ENCODE peak calls at places on chromosomes 7 and 10, in seven cellular contexts. One of them, this sample, is unnamed.

GRCh38 chr7:106041140-106041717 is 70.9 kb downstream of the SYPL1 start:
- DNase-seq in H1: no peak
- DNase-seq in T-helper 17 cell: no peak
- DNase-seq in progenitor cell of endocrine pancreas: peak; percentile 25
- DNase-seq in stimulated activated effector memory CD8-positive, alpha-beta T cell treated with anti-CD3 and anti-CD28 coated beads, Interleukin-12 subunit alpha, Interleukin-12 subunit beta, amount 100 ng/mL, for 72 hours: no peak
- DNase-seq in globus pallidus: no peak
- DNase-seq in cardiac muscle cell: peak; percentile 65
- DNase-seq in this sample: peak; percentile 64

GRCh38 chr7:127674361-127674760 is 22.4 kb downstream of the SND1 start:
- DNase-seq in H1: no peak
- DNase-seq in T-helper 17 cell: no peak
- DNase-seq in progenitor cell of endocrine pancreas: no peak
- DNase-seq in stimulated activated effector memory CD8-positive, alpha-beta T cell treated with anti-CD3 and anti-CD28 coated beads, Interleukin-12 subunit alpha, Interleukin-12 subunit beta, amount 100 ng/mL, for 72 hours: no peak
- DNase-seq in globus pallidus: no peak
- DNase-seq in cardiac muscle cell: no peak
- DNase-seq in this sample: no peak

GRCh38 chr10:43222296-43222695 is 44.6 kb downstream of the RASGEF1A start:
- DNase-seq in H1: no peak
- DNase-seq in T-helper 17 cell: peak; percentile 3
- DNase-seq in progenitor cell of endocrine pancreas: no peak
- DNase-seq in stimulated activated effector memory CD8-positive, alpha-beta T cell treated with anti-CD3 and anti-CD28 coated beads, Interleukin-12 subunit alpha, Interleukin-12 subunit beta, amount 100 ng/mL, for 72 hours: peak; percentile 44
- DNase-seq in globus pallidus: no peak
- DNase-seq in cardiac muscle cell: no peak
- DNase-seq in this sample: no peak

GRCh38 chr10:101292194-101293006 is 61.6 kb upstream of the BTRC start:
- DNase-seq in H1: no peak
- DNase-seq in T-helper 17 cell: no peak
- DNase-seq in progenitor cell of endocrine pancreas: no peak
- DNase-seq in stimulated activated effector memory CD8-positive, alpha-beta T cell treated with anti-CD3 and anti-CD28 coated beads, Interleukin-12 subunit alpha, Interleukin-12 subunit beta, amount 100 ng/mL, for 72 hours: no peak
- DNase-seq in globus pallidus: no peak
- DNase-seq in cardiac muscle cell: peak; percentile 52
- DNase-seq in this sample: no peak

GRCh38 chr7:119465798-119466305 is 807.1 kb upstream of the KCND2 start:
- DNase-seq in H1: no peak
- DNase-seq in T-helper 17 cell: no peak
- DNase-seq in progenitor cell of endocrine pancreas: no peak
- DNase-seq in stimulated activated effector memory CD8-positive, alpha-beta T cell treated with anti-CD3 and anti-CD28 coated beads, Interleukin-12 subunit alpha, Interleukin-12 subunit beta, amount 100 ng/mL, for 72 hours: no peak
- DNase-seq in globus pallidus: no peak
- DNase-seq in cardiac muscle cell: no peak
- DNase-seq in this sample: no peak

GRCh38 chr7:128827248-128827958 is 2.8 kb upstream of the FLNC start:
- DNase-seq in H1: no peak
- DNase-seq in T-helper 17 cell: no peak
- DNase-seq in progenitor cell of endocrine pancreas: no peak
- DNase-seq in stimulated activated effector memory CD8-positive, alpha-beta T cell treated with anti-CD3 and anti-CD28 coated beads, Interleukin-12 subunit alpha, Interleukin-12 subunit beta, amount 100 ng/mL, for 72 hours: no peak
- DNase-seq in globus pallidus: no peak
- DNase-seq in cardiac muscle cell: peak; percentile 44
- DNase-seq in this sample: no peak

GRCh38 chr7:318476-319266 is 28.7 kb downstream of the FOXL3 start:
- DNase-seq in H1: no peak
- DNase-seq in T-helper 17 cell: no peak
- DNase-seq in progenitor cell of endocrine pancreas: no peak
- DNase-seq in stimulated activated effector memory CD8-positive, alpha-beta T cell treated with anti-CD3 and anti-CD28 coated beads, Interleukin-12 subunit alpha, Interleukin-12 subunit beta, amount 100 ng/mL, for 72 hours: no peak
- DNase-seq in globus pallidus: no peak
- DNase-seq in cardiac muscle cell: no peak
- DNase-seq in this sample: no peak

GRCh38 chr10:119342017-119342734 is 134.8 kb downstream of the GRK5 start:
- DNase-seq in H1: no peak
- DNase-seq in T-helper 17 cell: no peak
- DNase-seq in progenitor cell of endocrine pancreas: no peak
- DNase-seq in stimulated activated effector memory CD8-positive, alpha-beta T cell treated with anti-CD3 and anti-CD28 coated beads, Interleukin-12 subunit alpha, Interleukin-12 subunit beta, amount 100 ng/mL, for 72 hours: no peak
- DNase-seq in globus pallidus: no peak
- DNase-seq in cardiac muscle cell: no peak
- DNase-seq in this sample: no peak

GRCh38 chr7:157397751-157398691 is 61.2 kb downstream of the DNAJB6 start:
- DNase-seq in H1: no peak
- DNase-seq in T-helper 17 cell: no peak
- DNase-seq in progenitor cell of endocrine pancreas: peak; percentile 39
- DNase-seq in stimulated activated effector memory CD8-positive, alpha-beta T cell treated with anti-CD3 and anti-CD28 coated beads, Interleukin-12 subunit alpha, Interleukin-12 subunit beta, amount 100 ng/mL, for 72 hours: no peak
- DNase-seq in globus pallidus: no peak
- DNase-seq in cardiac muscle cell: peak; percentile 69
- DNase-seq in this sample: peak; percentile 86

GRCh38 chr7:138952791-138953190 is 28.4 kb downstream of the KIAA1549 start:
- DNase-seq in H1: no peak
- DNase-seq in T-helper 17 cell: no peak
- DNase-seq in progenitor cell of endocrine pancreas: no peak
- DNase-seq in stimulated activated effector memory CD8-positive, alpha-beta T cell treated with anti-CD3 and anti-CD28 coated beads, Interleukin-12 subunit alpha, Interleukin-12 subunit beta, amount 100 ng/mL, for 72 hours: no peak
- DNase-seq in globus pallidus: no peak
- DNase-seq in cardiac muscle cell: no peak
- DNase-seq in this sample: no peak

GRCh38 chr10:101562231-101562630 is 25.8 kb downstream of the POLL start:
- DNase-seq in H1: no peak
- DNase-seq in T-helper 17 cell: no peak
- DNase-seq in progenitor cell of endocrine pancreas: no peak
- DNase-seq in stimulated activated effector memory CD8-positive, alpha-beta T cell treated with anti-CD3 and anti-CD28 coated beads, Interleukin-12 subunit alpha, Interleukin-12 subunit beta, amount 100 ng/mL, for 72 hours: no peak
- DNase-seq in globus pallidus: no peak
- DNase-seq in cardiac muscle cell: no peak
- DNase-seq in this sample: no peak

GRCh38 chr10:3754727-3755439 is 30.1 kb downstream of the KLF6 start:
- DNase-seq in H1: no peak
- DNase-seq in T-helper 17 cell: no peak
- DNase-seq in progenitor cell of endocrine pancreas: no peak
- DNase-seq in stimulated activated effector memory CD8-positive, alpha-beta T cell treated with anti-CD3 and anti-CD28 coated beads, Interleukin-12 subunit alpha, Interleukin-12 subunit beta, amount 100 ng/mL, for 72 hours: no peak
- DNase-seq in globus pallidus: no peak
- DNase-seq in cardiac muscle cell: no peak
- DNase-seq in this sample: no peak

GRCh38 chr10:131947631-131948347 is 33.9 kb downstream of the BNIP3 start:
- DNase-seq in H1: no peak
- DNase-seq in T-helper 17 cell: no peak
- DNase-seq in progenitor cell of endocrine pancreas: no peak
- DNase-seq in stimulated activated effector memory CD8-positive, alpha-beta T cell treated with anti-CD3 and anti-CD28 coated beads, Interleukin-12 subunit alpha, Interleukin-12 subunit beta, amount 100 ng/mL, for 72 hours: no peak
- DNase-seq in globus pallidus: no peak
- DNase-seq in cardiac muscle cell: no peak
- DNase-seq in this sample: no peak

GRCh38 chr7:17462059-17462695 is 163.7 kb downstream of the AHR start:
- DNase-seq in H1: no peak
- DNase-seq in T-helper 17 cell: no peak
- DNase-seq in progenitor cell of endocrine pancreas: no peak
- DNase-seq in stimulated activated effector memory CD8-positive, alpha-beta T cell treated with anti-CD3 and anti-CD28 coated beads, Interleukin-12 subunit alpha, Interleukin-12 subunit beta, amount 100 ng/mL, for 72 hours: no peak
- DNase-seq in globus pallidus: no peak
- DNase-seq in cardiac muscle cell: no peak
- DNase-seq in this sample: no peak

GRCh38 chr10:124524991-124525653 is 63.5 kb downstream of the LHPP start:
- DNase-seq in H1: no peak
- DNase-seq in T-helper 17 cell: no peak
- DNase-seq in progenitor cell of endocrine pancreas: no peak
- DNase-seq in stimulated activated effector memory CD8-positive, alpha-beta T cell treated with anti-CD3 and anti-CD28 coated beads, Interleukin-12 subunit alpha, Interleukin-12 subunit beta, amount 100 ng/mL, for 72 hours: no peak
- DNase-seq in globus pallidus: peak; percentile 63
- DNase-seq in cardiac muscle cell: peak; percentile 29
- DNase-seq in this sample: no peak

GRCh38 chr10:122648599-122649428 is 50.8 kb downstream of the C10orf120 start:
- DNase-seq in H1: peak; percentile 34
- DNase-seq in T-helper 17 cell: no peak
- DNase-seq in progenitor cell of endocrine pancreas: peak; percentile 50
- DNase-seq in stimulated activated effector memory CD8-positive, alpha-beta T cell treated with anti-CD3 and anti-CD28 coated beads, Interleukin-12 subunit alpha, Interleukin-12 subunit beta, amount 100 ng/mL, for 72 hours: peak; percentile 59
- DNase-seq in globus pallidus: peak; percentile 70
- DNase-seq in cardiac muscle cell: peak; percentile 71
- DNase-seq in this sample: peak; percentile 58

GRCh38 chr10:79385392-79385795 is 38.1 kb downstream of the PPIF start:
- DNase-seq in H1: no peak
- DNase-seq in T-helper 17 cell: no peak
- DNase-seq in progenitor cell of endocrine pancreas: peak; percentile 6
- DNase-seq in stimulated activated effector memory CD8-positive, alpha-beta T cell treated with anti-CD3 and anti-CD28 coated beads, Interleukin-12 subunit alpha, Interleukin-12 subunit beta, amount 100 ng/mL, for 72 hours: no peak
- DNase-seq in globus pallidus: no peak
- DNase-seq in cardiac muscle cell: no peak
- DNase-seq in this sample: no peak

GRCh38 chr7:47405921-47406765 is 175.8 kb downstream of the TNS3 start:
- DNase-seq in H1: no peak
- DNase-seq in T-helper 17 cell: no peak
- DNase-seq in progenitor cell of endocrine pancreas: no peak
- DNase-seq in stimulated activated effector memory CD8-positive, alpha-beta T cell treated with anti-CD3 and anti-CD28 coated beads, Interleukin-12 subunit alpha, Interleukin-12 subunit beta, amount 100 ng/mL, for 72 hours: no peak
- DNase-seq in globus pallidus: peak; percentile 20
- DNase-seq in cardiac muscle cell: no peak
- DNase-seq in this sample: no peak

GRCh38 chr10:14602807-14603538 is 171.7 kb downstream of the FAM107B start:
- DNase-seq in H1: no peak
- DNase-seq in T-helper 17 cell: no peak
- DNase-seq in progenitor cell of endocrine pancreas: no peak
- DNase-seq in stimulated activated effector memory CD8-positive, alpha-beta T cell treated with anti-CD3 and anti-CD28 coated beads, Interleukin-12 subunit alpha, Interleukin-12 subunit beta, amount 100 ng/mL, for 72 hours: no peak
- DNase-seq in globus pallidus: no peak
- DNase-seq in cardiac muscle cell: no peak
- DNase-seq in this sample: no peak

This sample was measured in NB4.